ENCODE peak calls at places on chromosomes 4 and X, in ten cellular contexts. One of them, this sample, is unnamed.

GRCh38 chr4:39365931-39366771 is at the start of gene RFC1:
- DNase-seq in caudate nucleus: peak
- DNase-seq in GM04503: peak
- DNase-seq in NB4: peak
- DNase-seq in posterior vena cava: peak
- DNase-seq in central memory CD8-positive, alpha-beta T cell: peak
- DNase-seq in activated CD8-positive, alpha-beta memory T cell treated with anti-CD3 and anti-CD28 coated beads for 24 hours: peak
- DNase-seq in tibial nerve: peak
- DNase-seq in activated T-cell treated with anti-CD3 and anti-CD28 coated beads for 48 hours: peak
- DNase-seq in germinal center: peak
- DNase-seq in this sample: peak

GRCh38 chr4:39834269-39834668 is 136.3 kb downstream of the UBE2K start:
- DNase-seq in caudate nucleus: no peak
- DNase-seq in GM04503: peak
- DNase-seq in NB4: no peak
- DNase-seq in posterior vena cava: no peak
- DNase-seq in central memory CD8-positive, alpha-beta T cell: no peak
- DNase-seq in activated CD8-positive, alpha-beta memory T cell treated with anti-CD3 and anti-CD28 coated beads for 24 hours: no peak
- DNase-seq in tibial nerve: no peak
- DNase-seq in activated T-cell treated with anti-CD3 and anti-CD28 coated beads for 48 hours: no peak
- DNase-seq in germinal center: no peak
- DNase-seq in this sample: no peak

GRCh38 chr4:16082424-16083216 is 1.2 kb downstream of the PROM1 start:
- DNase-seq in caudate nucleus: no peak
- DNase-seq in GM04503: no peak
- DNase-seq in NB4: no peak
- DNase-seq in posterior vena cava: peak
- DNase-seq in central memory CD8-positive, alpha-beta T cell: no peak
- DNase-seq in activated CD8-positive, alpha-beta memory T cell treated with anti-CD3 and anti-CD28 coated beads for 24 hours: peak
- DNase-seq in tibial nerve: no peak
- DNase-seq in activated T-cell treated with anti-CD3 and anti-CD28 coated beads for 48 hours: peak
- DNase-seq in germinal center: peak
- DNase-seq in this sample: peak

GRCh38 chr4:141702472-141703182 is 66.2 kb downstream of the IL15 start:
- DNase-seq in caudate nucleus: no peak
- DNase-seq in GM04503: no peak
- DNase-seq in NB4: peak
- DNase-seq in posterior vena cava: no peak
- DNase-seq in central memory CD8-positive, alpha-beta T cell: no peak
- DNase-seq in activated CD8-positive, alpha-beta memory T cell treated with anti-CD3 and anti-CD28 coated beads for 24 hours: no peak
- DNase-seq in tibial nerve: no peak
- DNase-seq in activated T-cell treated with anti-CD3 and anti-CD28 coated beads for 48 hours: no peak
- DNase-seq in germinal center: no peak
- DNase-seq in this sample: no peak

GRCh38 chr4:99655315-99656081 is 2.1 kb downstream of the C4orf54 start:
- DNase-seq in caudate nucleus: peak
- DNase-seq in GM04503: no peak
- DNase-seq in NB4: no peak
- DNase-seq in posterior vena cava: no peak
- DNase-seq in central memory CD8-positive, alpha-beta T cell: no peak
- DNase-seq in activated CD8-positive, alpha-beta memory T cell treated with anti-CD3 and anti-CD28 coated beads for 24 hours: no peak
- DNase-seq in tibial nerve: no peak
- DNase-seq in activated T-cell treated with anti-CD3 and anti-CD28 coated beads for 48 hours: no peak
- DNase-seq in germinal center: no peak
- DNase-seq in this sample: no peak

GRCh38 chr4:144817081-144817480 is 171.1 kb downstream of the HHIP start:
- DNase-seq in caudate nucleus: no peak
- DNase-seq in GM04503: no peak
- DNase-seq in NB4: no peak
- DNase-seq in posterior vena cava: no peak
- DNase-seq in central memory CD8-positive, alpha-beta T cell: no peak
- DNase-seq in activated CD8-positive, alpha-beta memory T cell treated with anti-CD3 and anti-CD28 coated beads for 24 hours: no peak
- DNase-seq in tibial nerve: no peak
- DNase-seq in activated T-cell treated with anti-CD3 and anti-CD28 coated beads for 48 hours: no peak
- DNase-seq in germinal center: no peak
- DNase-seq in this sample: no peak

GRCh38 chrX:13376857-13377441 is 57.1 kb upstream of the ATXN3L start:
- DNase-seq in caudate nucleus: no peak
- DNase-seq in GM04503: peak
- DNase-seq in NB4: peak
- DNase-seq in posterior vena cava: no peak
- DNase-seq in central memory CD8-positive, alpha-beta T cell: no peak
- DNase-seq in activated CD8-positive, alpha-beta memory T cell treated with anti-CD3 and anti-CD28 coated beads for 24 hours: no peak
- DNase-seq in tibial nerve: no peak
- DNase-seq in activated T-cell treated with anti-CD3 and anti-CD28 coated beads for 48 hours: no peak
- DNase-seq in germinal center: no peak
- DNase-seq in this sample: no peak

GRCh38 chrX:57367649-57368048 is 81.1 kb downstream of the FAAH2 start:
- DNase-seq in caudate nucleus: peak
- DNase-seq in GM04503: no peak
- DNase-seq in NB4: no peak
- DNase-seq in posterior vena cava: no peak
- DNase-seq in central memory CD8-positive, alpha-beta T cell: no peak
- DNase-seq in activated CD8-positive, alpha-beta memory T cell treated with anti-CD3 and anti-CD28 coated beads for 24 hours: no peak
- DNase-seq in tibial nerve: no peak
- DNase-seq in activated T-cell treated with anti-CD3 and anti-CD28 coated beads for 48 hours: no peak
- DNase-seq in germinal center: no peak
- DNase-seq in this sample: no peak

GRCh38 chr4:156321203-156321602 is 367.5 kb upstream of the CTSO start:
- DNase-seq in caudate nucleus: no peak
- DNase-seq in GM04503: peak
- DNase-seq in NB4: no peak
- DNase-seq in posterior vena cava: no peak
- DNase-seq in central memory CD8-positive, alpha-beta T cell: no peak
- DNase-seq in activated CD8-positive, alpha-beta memory T cell treated with anti-CD3 and anti-CD28 coated beads for 24 hours: no peak
- DNase-seq in tibial nerve: no peak
- DNase-seq in activated T-cell treated with anti-CD3 and anti-CD28 coated beads for 48 hours: no peak
- DNase-seq in germinal center: no peak
- DNase-seq in this sample: no peak

GRCh38 chr4:10816571-10816970 is 132.0 kb upstream of the CLNK start:
- DNase-seq in caudate nucleus: no peak
- DNase-seq in GM04503: no peak
- DNase-seq in NB4: no peak
- DNase-seq in posterior vena cava: no peak
- DNase-seq in central memory CD8-positive, alpha-beta T cell: no peak
- DNase-seq in activated CD8-positive, alpha-beta memory T cell treated with anti-CD3 and anti-CD28 coated beads for 24 hours: no peak
- DNase-seq in tibial nerve: no peak
- DNase-seq in activated T-cell treated with anti-CD3 and anti-CD28 coated beads for 48 hours: no peak
- DNase-seq in germinal center: no peak
- DNase-seq in this sample: no peak

GRCh38 chr4:186723207-186724047 is at the start of gene FAT1:
- DNase-seq in caudate nucleus: no peak
- DNase-seq in GM04503: peak
- DNase-seq in NB4: no peak
- DNase-seq in posterior vena cava: peak
- DNase-seq in central memory CD8-positive, alpha-beta T cell: no peak
- DNase-seq in activated CD8-positive, alpha-beta memory T cell treated with anti-CD3 and anti-CD28 coated beads for 24 hours: no peak
- DNase-seq in tibial nerve: peak
- DNase-seq in activated T-cell treated with anti-CD3 and anti-CD28 coated beads for 48 hours: no peak
- DNase-seq in germinal center: no peak
- DNase-seq in this sample: peak

This sample was measured in type B pancreatic cell.